ENCODE peak calls at places on chromosomes 4 and X, in ten cellular contexts. A is stimulated activated CD8-positive, alpha-beta memory T cell treated with anti-CD3 and anti-CD28 coated beads, Interleukin-4, amount 100 ng/mL, for 4 hours; O is SW480; Q is HT1080; S is omental fat pad; G is fibroblast of mammary gland; E is spleen; X is SHP77 treated with DMSO at 0.1 percent for 48 hours; R is neuronal stem cell; V is EH. K is an unnamed sample.

GRCh38 chr4:82629238-82630000 is 67.6 kb upstream of the TMEM150C start:
- DNase-seq in A (no peak), O (no peak), Q (peak), S (no peak), G (peak), E (no peak), X (no peak), R (no peak), V (peak), K (no peak)

GRCh38 chr4:11729548-11729947 is 300.9 kb upstream of the HS3ST1 start:
- DNase-seq in A (no peak), O (no peak), Q (no peak), S (no peak), G (peak), E (no peak), X (no peak), R (no peak), V (no peak), K (no peak)

GRCh38 chrX:37348237-37349130 is 680 bp upstream of the PRRG1 start:
- DNase-seq in A (no peak), O (peak), Q (peak), S (no peak), G (no peak), E (peak), X (peak), R (peak), V (peak), K (peak)

GRCh38 chr4:64539234-64539849 is 130.1 kb upstream of the TECRL start:
- DNase-seq in A (no peak), O (peak), Q (peak), S (no peak), G (peak), E (no peak), X (peak), R (peak), V (peak), K (peak)

GRCh38 chr4:144985014-144985413 is 113.0 kb downstream of the ANAPC10 start:
- DNase-seq in A (no peak), O (no peak), Q (no peak), S (no peak), G (peak), E (no peak), X (no peak), R (no peak), V (no peak), K (no peak)

GRCh38 chr4:101356928-101357327 is 9.6 kb upstream of the PPP3CA start:
- DNase-seq in A (no peak), O (peak), Q (peak), S (no peak), G (peak), E (no peak), X (no peak), R (no peak), V (peak), K (peak)

GRCh38 chrX:39152106-39152649 is 350.9 kb downstream of the MID1IP1 start:
- DNase-seq in A (no peak), O (peak), Q (no peak), S (no peak), G (peak), E (peak), X (no peak), R (peak), V (peak), K (no peak)

GRCh38 chrX:115957862-115958490 is 212.6 kb upstream of the AGTR2 start:
- DNase-seq in A (no peak), O (no peak), Q (no peak), S (no peak), G (no peak), E (no peak), X (no peak), R (no peak), V (no peak), K (no peak)

GRCh38 chr4:41990029-41990382 is 324 bp upstream of the SLC30A9 start:
- DNase-seq in A (no peak), O (no peak), Q (no peak), S (no peak), G (no peak), E (no peak), X (no peak), R (no peak), V (no peak), K (no peak)

GRCh38 chr4:41620594-41621256 is 82.8 kb downstream of the LIMCH1 start:
- DNase-seq in A (no peak), O (no peak), Q (no peak), S (no peak), G (no peak), E (no peak), X (no peak), R (no peak), V (no peak), K (peak)

GRCh38 chr4:87819281-87819919 is 13.4 kb upstream of the MEPE start:
- DNase-seq in A (no peak), O (no peak), Q (peak), S (no peak), G (peak), E (no peak), X (no peak), R (no peak), V (peak), K (no peak)